ENCODE peak calls at places on chromosomes 16 and 17, in five cellular contexts. One of them, this sample, is unnamed.

GRCh38 chr17:40317345-40317873 is 8.4 kb downstream of the RARA start:
- DNase-seq in CD8-positive, alpha-beta T cell: peak
- DNase-seq in HCT116: peak
- DNase-seq in Caco-2: peak
- DNase-seq in mucosa of descending colon: no peak
- DNase-seq in this sample: no peak

GRCh38 chr16:46866286-46866685 is 17.9 kb upstream of the GPT2 start:
- DNase-seq in Caco-2: no peak
- DNase-seq in CD8-positive, alpha-beta T cell: no peak
- DNase-seq in HCT116: no peak
- DNase-seq in mucosa of descending colon: no peak
- DNase-seq in this sample: no peak

GRCh38 chr17:42531455-42532354 is 4.3 kb upstream of the NAGLU start:
- DNase-seq in mucosa of descending colon: peak
- DNase-seq in HCT116: no peak
- DNase-seq in CD8-positive, alpha-beta T cell: peak
- DNase-seq in Caco-2: peak
- DNase-seq in this sample: no peak

GRCh38 chr17:68378202-68379149 is 78.8 kb downstream of the WIPI1 start:
- DNase-seq in mucosa of descending colon: peak
- DNase-seq in Caco-2: peak
- DNase-seq in CD8-positive, alpha-beta T cell: no peak
- DNase-seq in HCT116: peak
- DNase-seq in this sample: no peak

GRCh38 chr17:76547183-76547641 is 7.4 kb downstream of the PRCD start:
- DNase-seq in mucosa of descending colon: no peak
- DNase-seq in HCT116: no peak
- DNase-seq in Caco-2: peak
- DNase-seq in CD8-positive, alpha-beta T cell: peak
- DNase-seq in this sample: no peak

GRCh38 chr17:38465420-38466345 is 37.4 kb downstream of the ARHGAP23 start:
- DNase-seq in mucosa of descending colon: no peak
- DNase-seq in CD8-positive, alpha-beta T cell: no peak
- DNase-seq in Caco-2: no peak
- DNase-seq in HCT116: no peak
- DNase-seq in this sample: no peak

GRCh38 chr17:12415031-12415430 is 250.7 kb upstream of the MYOCD start:
- DNase-seq in mucosa of descending colon: no peak
- DNase-seq in HCT116: no peak
- DNase-seq in Caco-2: no peak
- DNase-seq in CD8-positive, alpha-beta T cell: no peak
- DNase-seq in this sample: no peak

GRCh38 chr17:1532836-1533602 is 16.6 kb upstream of the INPP5K start:
- DNase-seq in CD8-positive, alpha-beta T cell: peak
- DNase-seq in mucosa of descending colon: no peak
- DNase-seq in Caco-2: peak
- DNase-seq in HCT116: no peak
- DNase-seq in this sample: no peak

GRCh38 chr16:14003119-14003570 is 68.0 kb upstream of the MRTFB start:
- DNase-seq in CD8-positive, alpha-beta T cell: no peak
- DNase-seq in mucosa of descending colon: peak
- DNase-seq in Caco-2: peak
- DNase-seq in HCT116: no peak
- DNase-seq in this sample: no peak

GRCh38 chr16:84543931-84544776 is 39.7 kb upstream of the MEAK7 start:
- DNase-seq in Caco-2: no peak
- DNase-seq in HCT116: no peak
- DNase-seq in mucosa of descending colon: no peak
- DNase-seq in CD8-positive, alpha-beta T cell: peak
- DNase-seq in this sample: no peak

GRCh38 chr16:24070851-24071250 is 185.3 kb upstream of the CACNG3 start:
- DNase-seq in Caco-2: peak
- DNase-seq in HCT116: peak
- DNase-seq in CD8-positive, alpha-beta T cell: no peak
- DNase-seq in mucosa of descending colon: no peak
- DNase-seq in this sample: peak

GRCh38 chr17:48611681-48612455 is 1.1 kb upstream of the HOXB7 start:
- DNase-seq in CD8-positive, alpha-beta T cell: no peak
- DNase-seq in mucosa of descending colon: peak
- DNase-seq in Caco-2: peak
- DNase-seq in HCT116: no peak
- DNase-seq in this sample: no peak

GRCh38 chr17:15510361-15510760 is 42.9 kb upstream of the CDRT4 start:
- DNase-seq in HCT116: peak
- DNase-seq in mucosa of descending colon: no peak
- DNase-seq in Caco-2: no peak
- DNase-seq in CD8-positive, alpha-beta T cell: no peak
- DNase-seq in this sample: no peak

GRCh38 chr17:50290074-50290702 is 15.9 kb downstream of the TMEM92 start:
- DNase-seq in HCT116: peak
- DNase-seq in CD8-positive, alpha-beta T cell: no peak
- DNase-seq in Caco-2: no peak
- DNase-seq in mucosa of descending colon: peak
- DNase-seq in this sample: peak

GRCh38 chr17:55273579-55274370 is 9.0 kb downstream of the HLF start:
- DNase-seq in CD8-positive, alpha-beta T cell: no peak
- DNase-seq in HCT116: no peak
- DNase-seq in Caco-2: no peak
- DNase-seq in mucosa of descending colon: no peak
- DNase-seq in this sample: no peak

GRCh38 chr16:80084614-80085013 is 456.2 kb upstream of the DYNLRB2 start:
- DNase-seq in CD8-positive, alpha-beta T cell: no peak
- DNase-seq in HCT116: no peak
- DNase-seq in Caco-2: peak
- DNase-seq in mucosa of descending colon: no peak
- DNase-seq in this sample: no peak

GRCh38 chr16:74738134-74738541 is 36.5 kb downstream of the FA2H start:
- DNase-seq in HCT116: peak
- DNase-seq in mucosa of descending colon: no peak
- DNase-seq in Caco-2: no peak
- DNase-seq in CD8-positive, alpha-beta T cell: no peak
- DNase-seq in this sample: no peak

GRCh38 chr16:16025214-16025968 is 76.0 kb downstream of the ABCC1 start:
- DNase-seq in Caco-2: no peak
- DNase-seq in mucosa of descending colon: peak
- DNase-seq in HCT116: no peak
- DNase-seq in CD8-positive, alpha-beta T cell: no peak
- DNase-seq in this sample: peak

GRCh38 chr17:13484020-13484419 is 117.7 kb downstream of the HS3ST3A1 start:
- DNase-seq in Caco-2: no peak
- DNase-seq in CD8-positive, alpha-beta T cell: no peak
- DNase-seq in HCT116: no peak
- DNase-seq in mucosa of descending colon: no peak
- DNase-seq in this sample: no peak

GRCh38 chr17:30389755-30390300 is 11.1 kb downstream of the CPD start:
- DNase-seq in Caco-2: no peak
- DNase-seq in mucosa of descending colon: no peak
- DNase-seq in CD8-positive, alpha-beta T cell: no peak
- DNase-seq in HCT116: no peak
- DNase-seq in this sample: no peak

GRCh38 chr17:77045441-77046041 is 95.2 kb upstream of the SEC14L1 start:
- DNase-seq in CD8-positive, alpha-beta T cell: no peak
- DNase-seq in HCT116: no peak
- DNase-seq in mucosa of descending colon: no peak
- DNase-seq in Caco-2: no peak
- DNase-seq in this sample: no peak

GRCh38 chr17:75848523-75849303 is 4.5 kb upstream of the UNC13D start:
- DNase-seq in CD8-positive, alpha-beta T cell: peak
- DNase-seq in mucosa of descending colon: peak
- DNase-seq in HCT116: peak
- DNase-seq in Caco-2: peak
- DNase-seq in this sample: no peak

GRCh38 chr17:39769974-39770587 is 32.3 kb downstream of the GRB7 start:
- DNase-seq in Caco-2: no peak
- DNase-seq in mucosa of descending colon: no peak
- DNase-seq in HCT116: peak
- DNase-seq in CD8-positive, alpha-beta T cell: peak
- DNase-seq in this sample: no peak

GRCh38 chr17:77619851-77620250 is 338.7 kb upstream of the TNRC6C start:
- DNase-seq in mucosa of descending colon: no peak
- DNase-seq in Caco-2: no peak
- DNase-seq in HCT116: no peak
- DNase-seq in CD8-positive, alpha-beta T cell: no peak
- DNase-seq in this sample: no peak

GRCh38 chr16:73058221-73058615 is 10.3 kb upstream of the ZFHX3 start:
- DNase-seq in mucosa of descending colon: no peak
- DNase-seq in Caco-2: peak
- DNase-seq in CD8-positive, alpha-beta T cell: no peak
- DNase-seq in HCT116: no peak
- DNase-seq in this sample: no peak

GRCh38 chr16:515175-515962 is 12.1 kb upstream of the CAPN15 start:
- DNase-seq in HCT116: no peak
- DNase-seq in Caco-2: no peak
- DNase-seq in CD8-positive, alpha-beta T cell: no peak
- DNase-seq in mucosa of descending colon: no peak
- DNase-seq in this sample: no peak

GRCh38 chr17:34644941-34645550 is 65.7 kb downstream of the TMEM132E start:
- DNase-seq in mucosa of descending colon: no peak
- DNase-seq in HCT116: no peak
- DNase-seq in CD8-positive, alpha-beta T cell: no peak
- DNase-seq in Caco-2: no peak
- DNase-seq in this sample: no peak

GRCh38 chr16:25045696-25046381 is 30.7 kb upstream of the ARHGAP17 start:
- DNase-seq in mucosa of descending colon: no peak
- DNase-seq in HCT116: no peak
- DNase-seq in CD8-positive, alpha-beta T cell: no peak
- DNase-seq in Caco-2: no peak
- DNase-seq in this sample: no peak

GRCh38 chr17:9195961-9196668 is 174.8 kb downstream of the NTN1 start:
- DNase-seq in mucosa of descending colon: peak
- DNase-seq in Caco-2: peak
- DNase-seq in HCT116: no peak
- DNase-seq in CD8-positive, alpha-beta T cell: no peak
- DNase-seq in this sample: no peak

GRCh38 chr17:6269474-6269873 is 165.4 kb downstream of the AIPL1 start:
- DNase-seq in mucosa of descending colon: no peak
- DNase-seq in HCT116: peak
- DNase-seq in CD8-positive, alpha-beta T cell: no peak
- DNase-seq in Caco-2: peak
- DNase-seq in this sample: no peak

GRCh38 chr17:67573987-67574657 is 143.6 kb upstream of the NOL11 start:
- DNase-seq in HCT116: no peak
- DNase-seq in mucosa of descending colon: no peak
- DNase-seq in Caco-2: no peak
- DNase-seq in CD8-positive, alpha-beta T cell: no peak
- DNase-seq in this sample: no peak

GRCh38 chr16:84827131-84827574 is 7.4 kb downstream of the CRISPLD2 start:
- DNase-seq in mucosa of descending colon: no peak
- DNase-seq in Caco-2: no peak
- DNase-seq in HCT116: no peak
- DNase-seq in CD8-positive, alpha-beta T cell: no peak
- DNase-seq in this sample: no peak

DNA sequence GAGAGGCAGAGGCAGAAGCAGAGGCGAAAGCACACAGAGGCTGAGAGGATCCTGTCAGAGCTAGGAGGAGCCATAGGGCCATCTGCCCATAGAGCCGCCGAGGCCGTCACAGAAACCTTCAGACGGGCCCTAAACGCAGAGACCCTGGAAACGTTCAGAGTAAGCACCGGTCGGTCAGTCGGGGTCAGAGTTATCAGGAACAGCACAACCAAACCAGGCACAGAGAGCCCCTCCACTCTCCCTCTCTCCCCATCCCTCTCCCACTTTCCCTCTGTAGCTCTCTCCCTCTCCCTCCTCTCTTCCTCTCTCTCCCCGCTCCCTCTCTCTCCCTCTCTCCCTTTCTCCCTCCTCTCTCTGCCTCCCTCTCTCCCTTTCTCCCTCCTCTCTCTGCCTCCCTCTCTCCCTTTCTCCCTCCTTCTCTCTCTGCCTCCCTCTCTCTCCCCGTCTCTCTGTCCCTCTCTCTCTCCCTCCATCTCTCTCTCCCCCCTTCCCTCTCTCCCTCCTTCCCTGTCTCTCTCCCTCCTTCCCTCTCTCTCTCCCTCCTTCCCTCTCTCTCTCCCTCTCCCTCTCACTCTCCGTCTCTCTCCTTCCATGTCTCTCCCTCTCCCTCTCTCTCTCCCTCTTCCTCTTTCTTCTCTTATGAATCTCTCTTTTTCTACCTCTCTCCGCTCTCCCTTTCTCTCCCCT is 138.9 kb downstream of the C16orf95 start:
- DNase-seq in mucosa of descending colon: no peak
- DNase-seq in Caco-2: no peak
- DNase-seq in HCT116: no peak
- DNase-seq in CD8-positive, alpha-beta T cell: no peak
- DNase-seq in this sample: no peak
- H3K4me3 ChIP-seq in mucosa of descending colon: no peak
- H3K4me3 ChIP-seq in Caco-2: no peak
- H3K4me3 ChIP-seq in HCT116: no peak
- H3K4me3 ChIP-seq in CD8-positive, alpha-beta T cell: no peak
- H3K4me3 ChIP-seq in this sample: no peak

DNA sequence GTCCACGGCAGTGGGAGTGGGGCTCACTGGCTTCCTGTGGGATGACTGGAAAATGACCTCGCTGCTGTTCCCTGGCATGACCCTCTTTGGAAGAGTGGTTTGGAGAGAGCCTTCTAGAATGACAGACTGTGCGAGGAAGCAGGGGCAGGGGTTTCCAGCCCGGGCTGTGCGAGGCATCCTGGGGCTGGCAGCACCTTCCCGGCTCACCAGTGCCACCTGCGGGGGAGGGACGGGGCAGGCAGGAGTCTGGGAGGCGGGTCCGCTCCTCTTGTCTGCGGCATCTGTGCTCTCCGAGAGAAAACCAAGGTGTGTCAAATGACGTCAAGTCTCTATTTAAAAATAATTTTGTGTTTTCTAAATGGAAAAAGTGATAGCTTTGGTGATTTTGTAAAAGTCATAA is 7.8 kb upstream of the RNF213 start:
- DNase-seq in HCT116: peak
- DNase-seq in mucosa of descending colon: peak
- DNase-seq in CD8-positive, alpha-beta T cell: peak
- DNase-seq in Caco-2: peak
- DNase-seq in this sample: no peak
- TF ChIP-seq CTCF in HCT116: peak
- TF ChIP-seq CTCF in mucosa of descending colon: peak
- TF ChIP-seq CTCF in CD8-positive, alpha-beta T cell: peak
- TF ChIP-seq CTCF in Caco-2: no peak
- TF ChIP-seq CTCF in this sample: peak

GRCh38 chr16:54462766-54463165 is 176.2 kb upstream of the IRX3 start:
- DNase-seq in CD8-positive, alpha-beta T cell: no peak
- DNase-seq in Caco-2: no peak
- DNase-seq in mucosa of descending colon: no peak
- DNase-seq in HCT116: no peak
- DNase-seq in this sample: no peak
- H3K4me3 ChIP-seq in CD8-positive, alpha-beta T cell: no peak
- H3K4me3 ChIP-seq in Caco-2: no peak
- H3K4me3 ChIP-seq in mucosa of descending colon: no peak
- H3K4me3 ChIP-seq in HCT116: no peak
- H3K4me3 ChIP-seq in this sample: no peak

DNA sequence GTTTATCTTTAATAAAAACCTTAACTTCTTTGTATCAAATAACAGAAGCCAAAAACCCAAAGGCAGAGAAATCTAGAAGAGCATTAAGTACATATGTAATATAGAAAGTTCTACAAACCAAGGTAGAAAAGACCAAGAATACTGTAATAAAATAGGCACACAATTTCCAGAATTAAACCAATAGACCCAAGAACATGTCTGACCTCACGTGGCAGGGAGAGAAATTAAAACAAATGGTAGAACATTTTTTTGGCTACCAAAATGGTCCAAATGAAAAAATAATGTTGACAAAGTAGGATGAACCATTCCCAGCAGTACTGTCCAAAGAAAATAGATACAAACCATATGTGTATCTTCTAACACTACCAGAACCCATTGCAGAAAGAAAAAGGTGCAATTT is 183.5 kb downstream of the CPPED1 start:
- DNase-seq in CD8-positive, alpha-beta T cell: no peak
- DNase-seq in HCT116: no peak
- DNase-seq in mucosa of descending colon: no peak
- DNase-seq in Caco-2: no peak
- DNase-seq in this sample: no peak
- TF ChIP-seq CTCF in CD8-positive, alpha-beta T cell: no peak
- TF ChIP-seq CTCF in HCT116: no peak
- TF ChIP-seq CTCF in mucosa of descending colon: no peak
- TF ChIP-seq CTCF in Caco-2: no peak
- TF ChIP-seq CTCF in this sample: no peak

This sample was measured in GM12864.